ENCODE peak calls at places on chromosomes 1 and 21, in nine cellular contexts. One of them, this sample, is unnamed. For H3K4me1, the result is how much of the 10 kb centered on the place peaks cover.

GRCh38 chr21:35428927-35429326 is 379.8 kb upstream of the RUNX1 start:
- DNase-seq in sigmoid colon: no peak
- DNase-seq in tibial artery: no peak
- DNase-seq in left ventricle myocardium inferior: no peak
- DNase-seq in GM23248: peak
- DNase-seq in Panc1: no peak
- DNase-seq in SK-N-SH: no peak
- DNase-seq in pancreas: no peak
- DNase-seq in A673: no peak
- DNase-seq in this sample: no peak

GRCh38 chr1:206655471-206655882 is 20.1 kb downstream of the DYRK3 start:
- DNase-seq in pancreas: no peak
- DNase-seq in sigmoid colon: no peak
- DNase-seq in SK-N-SH: peak
- DNase-seq in GM23248: no peak
- DNase-seq in A673: no peak
- DNase-seq in Panc1: no peak
- DNase-seq in left ventricle myocardium inferior: peak
- DNase-seq in tibial artery: no peak
- DNase-seq in this sample: no peak

GRCh38 chr1:158799689-158800088 is 18.7 kb upstream of the OR6N2 start:
- DNase-seq in sigmoid colon: no peak
- DNase-seq in pancreas: no peak
- DNase-seq in GM23248: no peak
- DNase-seq in A673: no peak
- DNase-seq in SK-N-SH: no peak
- DNase-seq in Panc1: no peak
- DNase-seq in left ventricle myocardium inferior: no peak
- DNase-seq in tibial artery: no peak
- DNase-seq in this sample: no peak

GRCh38 chr1:14723401-14723800 is 124.9 kb downstream of the KAZN start:
- DNase-seq in left ventricle myocardium inferior: no peak
- DNase-seq in tibial artery: no peak
- DNase-seq in Panc1: no peak
- DNase-seq in SK-N-SH: no peak
- DNase-seq in sigmoid colon: no peak
- DNase-seq in A673: no peak
- DNase-seq in pancreas: no peak
- DNase-seq in GM23248: no peak
- DNase-seq in this sample: no peak

GRCh38 chr1:2623571-2624337 is 9.1 kb downstream of the MMEL1 start:
- DNase-seq in sigmoid colon: no peak
- DNase-seq in GM23248: no peak
- DNase-seq in pancreas: no peak
- DNase-seq in A673: no peak
- DNase-seq in SK-N-SH: no peak
- DNase-seq in tibial artery: no peak
- DNase-seq in left ventricle myocardium inferior: no peak
- DNase-seq in Panc1: no peak
- DNase-seq in this sample: no peak

GRCh38 chr1:87149166-87150065 is 179.3 kb upstream of the LMO4 start:
- DNase-seq in Panc1: no peak
- DNase-seq in sigmoid colon: no peak
- DNase-seq in SK-N-SH: peak
- DNase-seq in GM23248: peak
- DNase-seq in tibial artery: no peak
- DNase-seq in A673: peak
- DNase-seq in pancreas: no peak
- DNase-seq in left ventricle myocardium inferior: no peak
- DNase-seq in this sample: no peak

GRCh38 chr1:186033744-186034345 is 299.7 kb downstream of the HMCN1 start:
- DNase-seq in SK-N-SH: no peak
- DNase-seq in A673: peak
- DNase-seq in sigmoid colon: no peak
- DNase-seq in GM23248: peak
- DNase-seq in left ventricle myocardium inferior: peak
- DNase-seq in Panc1: no peak
- DNase-seq in tibial artery: no peak
- DNase-seq in pancreas: no peak
- DNase-seq in this sample: no peak

GRCh38 chr1:155729031-155729898 is 40.4 kb downstream of the DAP3 start:
- DNase-seq in GM23248: peak
- DNase-seq in pancreas: no peak
- DNase-seq in tibial artery: peak
- DNase-seq in sigmoid colon: peak
- DNase-seq in left ventricle myocardium inferior: no peak
- DNase-seq in SK-N-SH: peak
- DNase-seq in A673: peak
- DNase-seq in Panc1: no peak
- DNase-seq in this sample: no peak

GRCh38 chr1:180231506-180232420 is 1.7 kb downstream of the LHX4 start:
- DNase-seq in SK-N-SH: peak
- DNase-seq in GM23248: peak
- DNase-seq in Panc1: no peak
- DNase-seq in sigmoid colon: peak
- DNase-seq in tibial artery: no peak
- DNase-seq in A673: peak
- DNase-seq in pancreas: no peak
- DNase-seq in left ventricle myocardium inferior: no peak
- DNase-seq in this sample: peak

GRCh38 chr1:51627672-51628071 is 10.8 kb downstream of the OSBPL9 start:
- DNase-seq in A673: peak
- DNase-seq in sigmoid colon: no peak
- DNase-seq in tibial artery: no peak
- DNase-seq in SK-N-SH: peak
- DNase-seq in left ventricle myocardium inferior: no peak
- DNase-seq in pancreas: no peak
- DNase-seq in Panc1: no peak
- DNase-seq in GM23248: peak
- DNase-seq in this sample: no peak

GRCh38 chr21:33478858-33479678 is 706 bp downstream of the TMEM50B start:
- DNase-seq in tibial artery: no peak
- DNase-seq in Panc1: no peak
- DNase-seq in SK-N-SH: peak
- DNase-seq in sigmoid colon: no peak
- DNase-seq in A673: peak
- DNase-seq in pancreas: peak
- DNase-seq in GM23248: peak
- DNase-seq in left ventricle myocardium inferior: no peak
- DNase-seq in this sample: peak

GRCh38 chr21:33479679-33480480 is at the start of gene TMEM50B:
- DNase-seq in pancreas: peak
- DNase-seq in SK-N-SH: peak
- DNase-seq in left ventricle myocardium inferior: peak
- DNase-seq in A673: peak
- DNase-seq in sigmoid colon: peak
- DNase-seq in tibial artery: peak
- DNase-seq in GM23248: peak
- DNase-seq in Panc1: peak
- DNase-seq in this sample: peak

GRCh38 chr21:33480481-33481103 is 818 bp upstream of the TMEM50B start:
- DNase-seq in left ventricle myocardium inferior: no peak
- DNase-seq in tibial artery: no peak
- DNase-seq in pancreas: no peak
- DNase-seq in SK-N-SH: no peak
- DNase-seq in GM23248: no peak
- DNase-seq in A673: no peak
- DNase-seq in sigmoid colon: no peak
- DNase-seq in Panc1: no peak
- DNase-seq in this sample: no peak

GRCh38 chr21:33477066-33477465 is 2.7 kb downstream of the TMEM50B start:
- DNase-seq in tibial artery: no peak
- DNase-seq in left ventricle myocardium inferior: no peak
- DNase-seq in GM23248: no peak
- DNase-seq in pancreas: no peak
- DNase-seq in SK-N-SH: no peak
- DNase-seq in sigmoid colon: no peak
- DNase-seq in Panc1: no peak
- DNase-seq in A673: no peak
- DNase-seq in this sample: no peak

DNA sequence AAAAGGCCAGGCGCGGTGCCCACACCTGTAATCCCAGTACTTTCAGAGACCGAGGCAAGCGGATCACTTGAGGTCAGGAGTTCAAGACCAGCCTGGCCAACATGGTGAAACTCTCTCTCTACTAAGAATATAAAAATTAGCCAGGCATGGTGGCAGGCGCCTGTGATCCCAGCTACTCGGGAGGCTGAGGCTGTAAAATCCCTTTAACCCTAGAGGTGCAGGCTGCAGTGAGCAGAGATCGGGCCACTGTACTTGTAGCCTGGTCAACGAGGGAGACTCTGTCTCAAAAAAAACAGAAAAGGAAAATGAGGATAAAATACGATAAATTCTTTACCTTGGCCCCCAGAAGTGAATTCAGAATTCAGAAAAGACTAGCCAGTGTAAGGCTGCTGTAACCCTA is 1.6 kb downstream of the TMEM50B start:
- DNase-seq in SK-N-SH: no peak
- DNase-seq in A673: no peak
- DNase-seq in left ventricle myocardium inferior: no peak
- DNase-seq in tibial artery: no peak
- DNase-seq in Panc1: no peak
- DNase-seq in pancreas: no peak
- DNase-seq in sigmoid colon: no peak
- DNase-seq in GM23248: no peak
- DNase-seq in this sample: no peak
- H3K27ac ChIP-seq in SK-N-SH: peak
- H3K27ac ChIP-seq in A673: no peak
- H3K27ac ChIP-seq in left ventricle myocardium inferior: peak
- H3K27ac ChIP-seq in tibial artery: peak
- H3K27ac ChIP-seq in Panc1: peak
- H3K27ac ChIP-seq in pancreas: peak
- H3K27ac ChIP-seq in sigmoid colon: peak
- H3K27ac ChIP-seq in GM23248: peak
- H3K27ac ChIP-seq in this sample: no peak

DNA sequence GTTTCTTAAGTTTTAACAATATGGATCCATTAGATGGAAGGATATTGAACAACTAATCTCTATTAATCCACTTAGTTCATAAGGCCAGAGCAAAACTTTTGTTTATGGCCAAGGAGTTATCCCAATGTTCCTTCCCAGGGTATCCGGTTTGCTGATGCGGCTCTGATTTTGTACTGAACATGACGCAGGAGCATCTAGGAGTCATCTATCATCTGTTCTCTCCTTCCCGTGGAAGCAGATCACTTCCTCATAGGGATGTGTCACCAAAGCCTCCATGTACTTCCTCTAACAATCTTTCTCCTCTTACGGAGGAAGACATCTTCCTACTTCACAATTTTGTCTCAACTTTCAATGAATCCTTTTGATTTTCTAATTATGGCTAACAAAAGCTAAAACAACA is 206.6 kb downstream of the APP start:
- DNase-seq in tibial artery: no peak
- DNase-seq in left ventricle myocardium inferior: no peak
- DNase-seq in sigmoid colon: no peak
- DNase-seq in GM23248: no peak
- DNase-seq in Panc1: no peak
- DNase-seq in SK-N-SH: no peak
- DNase-seq in pancreas: no peak
- DNase-seq in A673: no peak
- DNase-seq in this sample: no peak
- H3K4me1 ChIP-seq in tibial artery: under half
- H3K4me1 ChIP-seq in left ventricle myocardium inferior: under half
- H3K4me1 ChIP-seq in sigmoid colon: under half
- H3K4me1 ChIP-seq in GM23248: under half
- H3K4me1 ChIP-seq in Panc1: under half
- H3K4me1 ChIP-seq in SK-N-SH: under half
- H3K4me1 ChIP-seq in pancreas: under half
- H3K4me1 ChIP-seq in A673: half or more
- H3K4me1 ChIP-seq in this sample: under half

GRCh38 chr1:31762726-31763670 is 1.1 kb downstream of the ADGRB2 start:
- DNase-seq in SK-N-SH: peak
- DNase-seq in left ventricle myocardium inferior: peak
- DNase-seq in GM23248: peak
- DNase-seq in A673: peak
- DNase-seq in pancreas: peak
- DNase-seq in tibial artery: peak
- DNase-seq in Panc1: no peak
- DNase-seq in sigmoid colon: peak
- DNase-seq in this sample: peak
- H3K27ac ChIP-seq in SK-N-SH: no peak
- H3K27ac ChIP-seq in left ventricle myocardium inferior: no peak
- H3K27ac ChIP-seq in GM23248: no peak
- H3K27ac ChIP-seq in A673: no peak
- H3K27ac ChIP-seq in pancreas: no peak
- H3K27ac ChIP-seq in tibial artery: no peak
- H3K27ac ChIP-seq in Panc1: peak
- H3K27ac ChIP-seq in sigmoid colon: peak
- H3K27ac ChIP-seq in this sample: peak

GRCh38 chr1:225464851-225465792 is 37.3 kb upstream of the LBR start:
- DNase-seq in Panc1: no peak
- DNase-seq in left ventricle myocardium inferior: no peak
- DNase-seq in pancreas: no peak
- DNase-seq in tibial artery: no peak
- DNase-seq in A673: peak
- DNase-seq in sigmoid colon: peak
- DNase-seq in SK-N-SH: no peak
- DNase-seq in GM23248: no peak
- DNase-seq in this sample: no peak
- H3K4me1 ChIP-seq in Panc1: under half
- H3K4me1 ChIP-seq in left ventricle myocardium inferior: half or more
- H3K4me1 ChIP-seq in pancreas: under half
- H3K4me1 ChIP-seq in tibial artery: under half
- H3K4me1 ChIP-seq in A673: under half
- H3K4me1 ChIP-seq in sigmoid colon: half or more
- H3K4me1 ChIP-seq in SK-N-SH: under half
- H3K4me1 ChIP-seq in GM23248: under half
- H3K4me1 ChIP-seq in this sample: under half

DNA sequence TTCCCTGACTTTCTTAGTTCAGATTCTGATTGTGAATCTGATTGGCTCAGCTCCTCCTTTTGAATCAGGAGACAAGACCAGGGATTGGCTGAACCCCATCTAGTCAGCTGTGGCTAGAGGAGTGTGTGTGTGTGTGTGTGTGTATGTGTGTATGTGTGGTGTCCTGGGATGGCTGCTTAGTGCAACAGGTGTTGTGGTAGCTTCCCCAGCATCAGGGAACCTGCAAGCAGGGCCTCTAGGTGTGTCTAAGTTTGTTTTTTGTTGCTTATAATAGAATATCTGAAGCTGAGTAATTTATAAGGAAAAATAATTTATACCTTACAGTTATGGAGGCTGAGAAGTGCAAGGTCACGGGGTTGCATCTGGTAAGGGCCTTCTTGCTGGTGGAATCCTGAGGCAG is 13.2 kb upstream of the ALPL start:
- DNase-seq in GM23248: no peak
- DNase-seq in sigmoid colon: no peak
- DNase-seq in tibial artery: no peak
- DNase-seq in Panc1: no peak
- DNase-seq in A673: no peak
- DNase-seq in SK-N-SH: no peak
- DNase-seq in left ventricle myocardium inferior: no peak
- DNase-seq in pancreas: no peak
- DNase-seq in this sample: no peak
- H3K27ac ChIP-seq in GM23248: no peak
- H3K27ac ChIP-seq in sigmoid colon: no peak
- H3K27ac ChIP-seq in tibial artery: no peak
- H3K27ac ChIP-seq in Panc1: no peak
- H3K27ac ChIP-seq in A673: no peak
- H3K27ac ChIP-seq in SK-N-SH: no peak
- H3K27ac ChIP-seq in left ventricle myocardium inferior: no peak
- H3K27ac ChIP-seq in pancreas: no peak
- H3K27ac ChIP-seq in this sample: no peak

This sample was measured in Peyer's patch.